ENCODE peak calls at places on chromosomes 7 and 10, in five cellular contexts. H, J, Y, A and F are unnamed samples. For H3K4me1, the result is how much of the 10 kb centered on the place peaks cover.

GRCh38 chr10:130808243-130808642 is 503.3 kb downstream of the TCERG1L start:
- DNase-seq in H (no peak), J (no peak), Y (no peak), A (no peak), F (no peak)

GRCh38 chr7:133190172-133190528 is 62.7 kb upstream of the EXOC4 start:
- DNase-seq in J (no peak), H (no peak), A (no peak), Y (no peak), F (no peak)

GRCh38 chr7:91836065-91836368 is 44.5 kb downstream of the MTERF1 start:
- DNase-seq in A (no peak), Y (no peak), J (peak), H (peak), F (no peak)

GRCh38 chr10:4807803-4808507 is 18.1 kb upstream of the AKR1E2 start:
- DNase-seq in H (no peak), Y (peak), A (peak), J (peak), F (no peak)

GRCh38 chr7:151372612-151373265 is 31.1 kb downstream of the NUB1 start:
- DNase-seq in J (no peak), A (no peak), H (no peak), Y (no peak), F (no peak)

GRCh38 chr10:65194131-65194530 is 1672.9 kb downstream of the REEP3 start:
- DNase-seq in Y (no peak), A (peak), H (no peak), J (peak), F (no peak)

GRCh38 chr10:119335671-119336353 is 128.4 kb downstream of the GRK5 start:
- DNase-seq in A (peak), Y (peak), H (no peak), J (no peak), F (no peak)

GRCh38 chr7:17233643-17234397 is 64.6 kb upstream of the AHR start:
- DNase-seq in H (no peak), J (no peak), Y (peak), A (no peak), F (no peak)

GRCh38 chr7:138495485-138495884 is 35.4 kb downstream of the TRIM24 start:
- DNase-seq in H (no peak), A (no peak), Y (no peak), J (no peak), F (no peak)

GRCh38 chr7:6026011-6026819 is 5.0 kb upstream of the ANKRD61 start:
- DNase-seq in H (peak), Y (peak), J (peak), A (peak), F (peak)

GRCh38 chr7:144048648-144049047 is at the start of gene OR2A5:
- DNase-seq in Y (no peak), A (no peak), J (no peak), H (no peak), F (peak)

GRCh38 chr7:112442210-112442609 is 8.1 kb upstream of the IFRD1 start:
- DNase-seq in A (no peak), J (no peak), H (no peak), Y (no peak), F (no peak)

GRCh38 chr7:99194301-99194700 is 13.6 kb downstream of the KPNA7 start:
- DNase-seq in A (no peak), Y (no peak), H (no peak), J (no peak), F (no peak)

GRCh38 chr7:37247881-37248280 is 200.8 kb downstream of the ELMO1 start:
- DNase-seq in A (peak), H (peak), Y (peak), J (peak), F (peak)

GRCh38 chr7:40546616-40547501 is 412.1 kb downstream of the SUGCT start:
- DNase-seq in H (no peak), J (peak), Y (peak), A (no peak), F (no peak)

GRCh38 chr7:30470783-30471182 is 7.8 kb downstream of the NOD1 start:
- DNase-seq in H (no peak), J (no peak), A (peak), Y (peak), F (peak)

GRCh38 chr7:12423355-12423994 is 19.8 kb upstream of the VWDE start:
- DNase-seq in J (peak), A (peak), Y (no peak), H (peak), F (no peak)

GRCh38 chr7:29851487-29851886 is 45.2 kb downstream of the WIPF3 start:
- DNase-seq in H (no peak), A (no peak), J (no peak), Y (no peak), F (no peak)

GRCh38 chr10:72819053-72819452 is 74.5 kb upstream of the OIT3 start:
- DNase-seq in A (no peak), Y (no peak), H (no peak), J (no peak), F (no peak)

GRCh38 chr7:69245646-69246045 is 352.6 kb upstream of the AUTS2 start:
- DNase-seq in H (no peak), J (no peak), A (no peak), Y (no peak), F (no peak)

GRCh38 chr10:22672594-22673392 is 41.6 kb downstream of the PIP4K2A start:
- DNase-seq in Y (peak), H (no peak), A (no peak), J (no peak), F (no peak)

GRCh38 chr10:22674215-22674930 is 40.0 kb downstream of the PIP4K2A start:
- DNase-seq in A (no peak), H (no peak), Y (peak), J (no peak), F (no peak)

GRCh38 chr10:22676435-22676834 is 37.9 kb downstream of the PIP4K2A start:
- DNase-seq in J (no peak), H (no peak), A (no peak), Y (no peak), F (no peak)

GRCh38 chr10:22670796-22671195 is 43.6 kb downstream of the PIP4K2A start:
- DNase-seq in J (no peak), H (no peak), A (peak), Y (no peak), F (no peak)

GRCh38 chr10:22673785-22674184 is 40.6 kb downstream of the PIP4K2A start:
- DNase-seq in Y (no peak), J (no peak), H (no peak), A (no peak), F (no peak)
- H2AFZ ChIP-seq in Y (no peak), J (no peak), H (no peak), A (no peak), F (no peak)

GRCh38 chr7:77396894-77397547 is 19.1 kb downstream of the GSAP start:
- DNase-seq in A (no peak), H (no peak), Y (no peak), J (no peak), F (no peak)

GRCh38 chr7:77391230-77391629 is 24.9 kb downstream of the GSAP start:
- DNase-seq in Y (no peak), J (no peak), H (no peak), A (no peak), F (no peak)

GRCh38 chr7:77393954-77394353 is 22.2 kb downstream of the GSAP start:
- DNase-seq in Y (no peak), A (no peak), J (no peak), H (no peak), F (no peak)

GRCh38 chr7:77395543-77395942 is 20.6 kb downstream of the GSAP start:
- DNase-seq in A (no peak), Y (no peak), J (no peak), H (no peak), F (peak)

DNA sequence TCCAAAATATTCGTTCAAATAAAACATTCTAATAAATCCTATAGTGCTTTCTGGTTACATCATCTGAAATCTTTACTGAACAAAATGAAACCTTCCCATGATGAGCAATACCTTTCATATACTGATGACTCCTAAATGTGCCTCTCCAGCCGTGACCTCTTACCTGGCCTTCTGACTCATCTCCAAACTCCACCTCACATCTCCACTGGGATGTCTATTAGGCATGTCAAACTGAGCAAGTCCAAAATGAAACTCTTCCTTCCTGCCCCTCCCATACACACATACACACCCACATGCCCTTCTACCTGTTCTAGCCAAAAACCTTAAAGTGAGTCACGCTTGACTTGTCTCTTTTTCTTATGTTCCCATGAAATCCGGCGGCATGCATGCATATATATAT is 22.9 kb downstream of the GSAP start:
- DNase-seq in Y (no peak), H (no peak), A (no peak), J (peak), F (no peak)
- H3K27ac ChIP-seq in Y (no peak), H (no peak), A (no peak), J (peak), F (no peak)

GRCh38 chr10:97168645-97169044 is 17.1 kb downstream of the SLIT1 start:
- DNase-seq in H (no peak), J (no peak), A (no peak), Y (no peak), F (no peak)

GRCh38 chr10:97159906-97160305 is 25.9 kb downstream of the SLIT1 start:
- DNase-seq in A (no peak), H (no peak), J (no peak), Y (no peak), F (no peak)

GRCh38 chr10:97163141-97163540 is 22.6 kb downstream of the SLIT1 start:
- DNase-seq in H (no peak), Y (no peak), A (no peak), J (no peak), F (no peak)

GRCh38 chr10:97165499-97165898 is 20.3 kb downstream of the SLIT1 start:
- DNase-seq in J (no peak), H (no peak), Y (no peak), A (no peak), F (no peak)

GRCh38 chr10:97163646-97164535 is 21.9 kb downstream of the SLIT1 start:
- DNase-seq in J (no peak), Y (no peak), A (no peak), H (no peak), F (no peak)
- H3K4me1 ChIP-seq in J (under half), Y (under half), A (under half), H (under half), F (under half)

DNA sequence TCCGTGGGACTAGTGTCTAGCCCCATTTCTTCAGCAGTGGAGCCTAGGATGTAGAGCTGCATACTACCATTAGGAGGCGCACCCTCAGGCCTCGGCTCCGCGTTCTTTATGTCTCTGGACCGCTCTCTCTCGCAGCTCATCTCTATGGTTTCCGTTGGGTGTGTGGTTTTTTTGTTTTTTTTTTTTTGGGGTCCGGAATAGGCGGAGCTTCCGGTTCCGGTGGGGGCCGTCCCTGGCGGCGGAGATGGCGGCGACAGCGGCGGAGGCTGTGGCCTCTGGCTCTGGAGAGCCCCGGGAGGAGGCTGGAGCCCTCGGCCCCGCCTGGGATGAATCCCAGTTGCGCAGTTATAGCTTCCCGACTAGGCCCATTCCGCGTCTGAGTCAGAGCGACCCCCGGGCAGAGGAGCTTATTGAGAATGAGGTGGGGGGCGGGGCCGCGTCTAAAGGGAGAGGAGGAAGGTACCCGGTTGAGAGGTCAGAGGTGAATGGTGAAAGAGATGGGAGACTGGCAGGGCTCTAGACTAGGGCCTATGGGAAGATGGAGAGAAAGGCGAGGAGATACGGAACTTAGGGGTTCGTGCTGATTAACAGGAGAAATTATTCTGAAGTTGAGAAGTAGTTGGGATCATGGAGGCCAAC is at the start of gene HIF1AN:
- DNase-seq in Y (peak), A (peak), H (peak), J (peak), F (peak)
- H2AFZ ChIP-seq in Y (peak), A (peak), H (peak), J (peak), F (peak)

DNA sequence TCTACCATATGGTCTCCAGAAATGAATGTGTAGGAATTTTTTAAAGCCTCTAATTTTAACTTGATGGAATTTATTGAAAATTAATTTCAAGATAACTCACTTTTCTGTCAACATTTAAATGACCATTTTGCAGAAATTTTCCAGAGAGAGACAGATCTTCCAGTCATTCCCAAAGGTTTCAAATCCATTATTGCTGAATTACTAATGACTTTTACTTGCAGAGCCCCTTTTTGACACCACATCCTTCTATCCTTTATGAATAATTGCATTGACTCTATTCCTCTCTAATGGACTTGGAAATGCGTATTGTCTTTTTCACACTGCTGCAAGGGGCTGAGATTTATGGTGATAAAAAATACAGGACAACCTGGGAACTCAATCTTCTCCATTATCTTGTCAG is 42.7 kb downstream of the CUBN start:
- DNase-seq in Y (no peak), J (no peak), H (no peak), A (no peak), F (no peak)
- H3K27ac ChIP-seq in Y (no peak), J (no peak), H (no peak), A (no peak), F (no peak)

DNA sequence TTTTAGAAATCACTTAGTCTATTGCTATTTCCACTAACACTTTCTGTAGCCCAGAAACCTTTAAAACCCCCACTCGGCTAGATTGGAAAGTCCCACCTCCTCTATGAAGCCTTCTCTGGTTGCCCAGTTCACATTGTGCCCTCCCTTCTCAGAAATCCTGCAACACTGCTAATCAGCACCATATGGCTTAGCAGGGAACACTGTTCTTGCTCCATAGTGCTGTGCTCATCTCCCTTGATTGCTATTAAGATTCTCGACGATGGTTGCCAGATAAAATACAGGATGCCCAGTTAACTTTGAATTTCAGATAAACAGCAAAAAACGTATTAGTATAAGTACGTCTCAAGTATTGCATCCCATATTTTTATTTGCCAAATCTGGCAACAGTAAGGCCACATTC is 40.1 kb upstream of the XPNPEP1 start:
- DNase-seq in A (peak), Y (no peak), H (no peak), J (no peak), F (no peak)
- H3K4me1 ChIP-seq in A (under half), Y (under half), H (under half), J (under half), F (half or more)

DNA sequence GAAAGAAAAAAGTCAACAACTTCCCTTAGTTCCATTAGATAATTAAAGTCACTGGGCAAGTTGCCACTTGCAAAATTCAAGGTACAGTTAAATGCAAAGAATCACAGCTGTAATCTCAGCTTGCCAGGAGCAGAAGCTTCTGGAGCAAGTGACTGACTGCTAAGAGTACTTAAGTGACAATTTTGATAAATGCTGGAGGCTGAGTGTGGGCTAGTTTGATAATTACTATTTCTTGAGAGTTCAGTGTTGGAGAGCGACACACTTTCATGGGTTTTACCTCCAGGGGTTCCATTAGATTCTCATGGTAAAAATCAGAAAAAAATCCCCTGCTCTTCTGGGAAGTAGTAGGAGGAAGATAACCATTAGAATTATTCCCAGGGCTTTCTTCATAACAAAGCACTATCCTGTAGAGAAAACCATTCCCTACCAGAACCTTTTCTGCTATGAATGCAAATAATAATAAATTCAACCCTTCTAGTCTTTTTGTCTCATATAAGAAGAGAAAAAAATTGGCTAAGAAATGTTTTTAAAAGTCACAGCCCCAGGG is 486.3 kb downstream of the POM121L12 start:
- DNase-seq in A (no peak), Y (no peak), J (no peak), H (no peak), F (no peak)
- H2AFZ ChIP-seq in A (no peak), Y (no peak), J (no peak), H (no peak), F (no peak)

DNA sequence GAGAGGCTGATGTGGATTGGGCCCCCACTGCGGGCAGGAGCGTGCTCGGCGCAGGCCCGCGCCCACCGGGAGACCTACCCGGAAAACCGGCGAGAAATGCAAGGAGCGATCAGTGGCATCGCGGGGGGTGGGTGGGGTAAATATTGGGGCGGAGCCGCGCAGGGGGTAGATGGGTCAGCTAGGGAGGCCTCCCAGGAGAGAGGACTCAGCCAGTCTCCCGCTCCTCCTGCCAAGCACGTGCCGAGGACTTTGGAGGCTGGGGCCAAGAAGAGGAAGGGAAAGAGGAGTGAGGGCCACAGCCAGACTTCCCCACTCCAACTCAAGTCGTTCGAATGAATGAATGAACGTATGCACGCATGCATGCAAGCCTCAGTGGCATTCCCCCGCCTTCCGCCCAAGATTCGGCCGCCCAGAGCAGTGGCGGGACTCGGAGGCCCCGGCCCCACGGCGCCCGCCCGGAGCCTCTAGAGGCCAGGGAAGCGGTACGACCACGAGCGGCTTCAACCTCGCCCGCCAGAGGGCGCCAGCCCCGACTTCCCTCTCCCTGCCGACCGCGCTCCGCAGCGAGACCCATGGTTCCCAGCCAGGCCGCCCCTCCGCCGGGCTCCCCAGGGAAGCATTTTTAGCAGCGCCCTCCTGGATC is 3.6 kb downstream of the NPM3 start:
- DNase-seq in A (peak), H (peak), Y (peak), J (peak), F (peak)
- H3K27ac ChIP-seq in A (no peak), H (peak), Y (no peak), J (no peak), F (no peak)

DNA sequence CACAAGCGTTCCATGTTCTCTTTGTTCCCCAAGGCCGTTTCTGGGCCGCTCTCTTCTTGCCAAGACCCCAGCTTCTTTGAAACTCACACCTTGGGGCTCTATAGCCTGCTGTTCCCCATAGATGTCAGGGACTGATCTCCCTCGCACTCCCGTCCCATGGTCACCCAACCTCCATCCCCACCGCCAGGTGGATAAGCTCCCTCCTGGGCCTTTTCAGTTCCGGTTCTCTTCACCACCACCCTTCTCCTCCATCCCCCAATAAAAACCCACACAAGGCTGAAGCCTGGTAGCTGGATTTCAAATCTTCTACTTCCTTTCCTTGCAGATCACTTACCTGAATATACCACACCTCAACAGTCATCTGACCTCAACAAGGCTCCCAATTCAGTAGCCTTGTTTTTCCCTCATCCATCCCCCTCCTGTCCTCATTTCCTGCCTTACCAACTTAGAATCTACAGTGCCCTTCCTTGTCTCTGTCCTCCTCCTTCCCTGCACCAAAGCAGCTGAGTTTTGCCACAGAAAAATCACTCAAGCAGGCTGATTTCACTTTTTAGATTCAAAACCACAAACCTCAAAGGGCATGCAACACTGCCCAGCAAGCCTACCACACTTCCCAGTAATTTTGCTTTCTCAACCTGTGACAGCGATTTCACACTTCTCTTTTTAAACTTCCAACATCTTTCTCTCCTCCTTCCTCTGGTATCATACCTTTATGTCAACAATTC is 7.7 kb downstream of the SLC37A3 start:
- DNase-seq in H (peak), A (peak), Y (peak), J (peak), F (no peak)
- H3K4me1 ChIP-seq in H (under half), A (under half), Y (under half), J (under half), F (under half)